ENCODE peak calls at places on chromosomes 4 and X, in nine cellular contexts. One of them, this sample, is unnamed. For H3K4me1, the result is how much of the 10 kb centered on the place peaks cover.

GRCh38 chrX:141903400-141904155 is at the start of gene MAGEC1:
- DNase-seq in left ventricle myocardium inferior: no peak
- DNase-seq in HCT116: no peak
- DNase-seq in GM23248: no peak
- DNase-seq in Karpas-422: no peak
- DNase-seq in IMR-90: no peak
- DNase-seq in breast epithelium: no peak
- DNase-seq in Peyer's patch: no peak
- DNase-seq in cardiac muscle cell: no peak
- DNase-seq in this sample: no peak

GRCh38 chr4:123832173-123833026 is 435.8 kb downstream of the SPRY1 start:
- DNase-seq in breast epithelium: no peak
- DNase-seq in cardiac muscle cell: peak
- DNase-seq in HCT116: no peak
- DNase-seq in IMR-90: peak
- DNase-seq in Karpas-422: no peak
- DNase-seq in GM23248: peak
- DNase-seq in left ventricle myocardium inferior: peak
- DNase-seq in Peyer's patch: no peak
- DNase-seq in this sample: peak

GRCh38 chr4:120990246-120990645 is 67.7 kb upstream of the PRDM5 start:
- DNase-seq in breast epithelium: no peak
- DNase-seq in Karpas-422: no peak
- DNase-seq in left ventricle myocardium inferior: no peak
- DNase-seq in IMR-90: no peak
- DNase-seq in cardiac muscle cell: no peak
- DNase-seq in GM23248: no peak
- DNase-seq in Peyer's patch: no peak
- DNase-seq in HCT116: no peak
- DNase-seq in this sample: no peak

GRCh38 chr4:121307441-121308327 is 73.1 kb downstream of the QRFPR start:
- DNase-seq in cardiac muscle cell: peak
- DNase-seq in Karpas-422: peak
- DNase-seq in left ventricle myocardium inferior: no peak
- DNase-seq in IMR-90: peak
- DNase-seq in GM23248: peak
- DNase-seq in breast epithelium: no peak
- DNase-seq in Peyer's patch: no peak
- DNase-seq in HCT116: peak
- DNase-seq in this sample: peak

GRCh38 chr4:102546635-102547034 is 45.5 kb downstream of the NFKB1 start:
- DNase-seq in Karpas-422: no peak
- DNase-seq in HCT116: no peak
- DNase-seq in GM23248: no peak
- DNase-seq in IMR-90: no peak
- DNase-seq in breast epithelium: no peak
- DNase-seq in cardiac muscle cell: no peak
- DNase-seq in Peyer's patch: no peak
- DNase-seq in left ventricle myocardium inferior: no peak
- DNase-seq in this sample: no peak

GRCh38 chr4:25076625-25077413 is 46.1 kb upstream of the LGI2 start:
- DNase-seq in IMR-90: no peak
- DNase-seq in HCT116: no peak
- DNase-seq in Peyer's patch: no peak
- DNase-seq in cardiac muscle cell: peak
- DNase-seq in left ventricle myocardium inferior: no peak
- DNase-seq in GM23248: no peak
- DNase-seq in Karpas-422: no peak
- DNase-seq in breast epithelium: no peak
- DNase-seq in this sample: no peak

GRCh38 chr4:121107507-121107906 is 35.2 kb upstream of the NDNF start:
- DNase-seq in left ventricle myocardium inferior: no peak
- DNase-seq in Peyer's patch: no peak
- DNase-seq in IMR-90: no peak
- DNase-seq in HCT116: no peak
- DNase-seq in cardiac muscle cell: no peak
- DNase-seq in GM23248: no peak
- DNase-seq in Karpas-422: no peak
- DNase-seq in breast epithelium: no peak
- DNase-seq in this sample: no peak

GRCh38 chr4:23967281-23967680 is 77.4 kb upstream of the PPARGC1A start:
- DNase-seq in Peyer's patch: no peak
- DNase-seq in HCT116: no peak
- DNase-seq in Karpas-422: no peak
- DNase-seq in breast epithelium: no peak
- DNase-seq in left ventricle myocardium inferior: no peak
- DNase-seq in cardiac muscle cell: no peak
- DNase-seq in IMR-90: no peak
- DNase-seq in GM23248: no peak
- DNase-seq in this sample: no peak

GRCh38 chr4:44257461-44257860 is 191.1 kb downstream of the KCTD8 start:
- DNase-seq in cardiac muscle cell: no peak
- DNase-seq in IMR-90: no peak
- DNase-seq in Peyer's patch: no peak
- DNase-seq in HCT116: no peak
- DNase-seq in GM23248: no peak
- DNase-seq in left ventricle myocardium inferior: no peak
- DNase-seq in breast epithelium: no peak
- DNase-seq in Karpas-422: no peak
- DNase-seq in this sample: no peak

GRCh38 chr4:63553123-63553522 is 856.1 kb downstream of the TECRL start:
- DNase-seq in left ventricle myocardium inferior: no peak
- DNase-seq in breast epithelium: no peak
- DNase-seq in Peyer's patch: no peak
- DNase-seq in GM23248: no peak
- DNase-seq in IMR-90: no peak
- DNase-seq in HCT116: no peak
- DNase-seq in cardiac muscle cell: no peak
- DNase-seq in Karpas-422: no peak
- DNase-seq in this sample: no peak

GRCh38 chr4:75908555-75908954 is 6.3 kb upstream of the PPEF2 start:
- DNase-seq in cardiac muscle cell: peak
- DNase-seq in Peyer's patch: no peak
- DNase-seq in IMR-90: no peak
- DNase-seq in breast epithelium: no peak
- DNase-seq in left ventricle myocardium inferior: no peak
- DNase-seq in HCT116: no peak
- DNase-seq in Karpas-422: no peak
- DNase-seq in GM23248: peak
- DNase-seq in this sample: no peak
- H3K4me3 ChIP-seq in cardiac muscle cell: no peak
- H3K4me3 ChIP-seq in Peyer's patch: no peak
- H3K4me3 ChIP-seq in IMR-90: no peak
- H3K4me3 ChIP-seq in breast epithelium: no peak
- H3K4me3 ChIP-seq in left ventricle myocardium inferior: no peak
- H3K4me3 ChIP-seq in HCT116: no peak
- H3K4me3 ChIP-seq in Karpas-422: no peak
- H3K4me3 ChIP-seq in GM23248: no peak
- H3K4me3 ChIP-seq in this sample: no peak

GRCh38 chr4:145179201-145179860 is 1.1 kb downstream of the OTUD4 start:
- DNase-seq in IMR-90: peak
- DNase-seq in Peyer's patch: peak
- DNase-seq in cardiac muscle cell: peak
- DNase-seq in GM23248: peak
- DNase-seq in HCT116: peak
- DNase-seq in left ventricle myocardium inferior: peak
- DNase-seq in Karpas-422: peak
- DNase-seq in breast epithelium: peak
- DNase-seq in this sample: peak
- H3K4me1 ChIP-seq in IMR-90: under half
- H3K4me1 ChIP-seq in Peyer's patch: under half
- H3K4me1 ChIP-seq in cardiac muscle cell: under half
- H3K4me1 ChIP-seq in GM23248: under half
- H3K4me1 ChIP-seq in HCT116: under half
- H3K4me1 ChIP-seq in left ventricle myocardium inferior: half or more
- H3K4me1 ChIP-seq in Karpas-422: under half
- H3K4me1 ChIP-seq in breast epithelium: under half
- H3K4me1 ChIP-seq in this sample: under half

GRCh38 chr4:153169811-153170210 is 34.4 kb upstream of the TRIM2 start:
- DNase-seq in Peyer's patch: no peak
- DNase-seq in cardiac muscle cell: no peak
- DNase-seq in breast epithelium: no peak
- DNase-seq in IMR-90: no peak
- DNase-seq in HCT116: no peak
- DNase-seq in GM23248: no peak
- DNase-seq in left ventricle myocardium inferior: no peak
- DNase-seq in Karpas-422: no peak
- DNase-seq in this sample: no peak
- H3K27ac ChIP-seq in Peyer's patch: no peak
- H3K27ac ChIP-seq in cardiac muscle cell: no peak
- H3K27ac ChIP-seq in breast epithelium: no peak
- H3K27ac ChIP-seq in IMR-90: no peak
- H3K27ac ChIP-seq in HCT116: no peak
- H3K27ac ChIP-seq in GM23248: no peak
- H3K27ac ChIP-seq in left ventricle myocardium inferior: no peak
- H3K27ac ChIP-seq in Karpas-422: no peak
- H3K27ac ChIP-seq in this sample: no peak

DNA sequence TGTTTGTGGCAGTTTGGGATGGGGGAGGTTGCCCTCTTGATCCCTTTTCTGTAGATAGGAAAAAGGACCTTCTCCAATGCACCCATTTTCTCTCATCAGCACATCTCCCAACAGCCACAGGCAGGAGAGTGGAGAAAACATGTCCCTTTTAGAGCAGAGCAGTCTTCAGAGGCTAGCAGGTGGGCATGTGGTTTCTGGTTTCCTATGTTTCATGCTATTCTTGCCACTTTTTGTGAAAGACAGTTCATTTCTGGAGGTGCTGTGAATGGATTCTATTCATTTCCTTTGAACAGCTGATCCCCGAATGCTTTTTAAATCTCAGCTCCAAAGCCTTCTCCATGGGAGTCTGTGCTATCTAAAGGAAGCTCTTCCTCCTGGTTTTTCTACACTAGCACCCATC is 18.9 kb downstream of the RASL11B start:
- DNase-seq in IMR-90: no peak
- DNase-seq in GM23248: no peak
- DNase-seq in left ventricle myocardium inferior: no peak
- DNase-seq in breast epithelium: no peak
- DNase-seq in Karpas-422: no peak
- DNase-seq in Peyer's patch: no peak
- DNase-seq in cardiac muscle cell: no peak
- DNase-seq in HCT116: no peak
- DNase-seq in this sample: no peak
- H3K4me3 ChIP-seq in IMR-90: no peak
- H3K4me3 ChIP-seq in GM23248: no peak
- H3K4me3 ChIP-seq in left ventricle myocardium inferior: no peak
- H3K4me3 ChIP-seq in breast epithelium: no peak
- H3K4me3 ChIP-seq in Karpas-422: no peak
- H3K4me3 ChIP-seq in Peyer's patch: no peak
- H3K4me3 ChIP-seq in cardiac muscle cell: no peak
- H3K4me3 ChIP-seq in HCT116: no peak
- H3K4me3 ChIP-seq in this sample: no peak

DNA sequence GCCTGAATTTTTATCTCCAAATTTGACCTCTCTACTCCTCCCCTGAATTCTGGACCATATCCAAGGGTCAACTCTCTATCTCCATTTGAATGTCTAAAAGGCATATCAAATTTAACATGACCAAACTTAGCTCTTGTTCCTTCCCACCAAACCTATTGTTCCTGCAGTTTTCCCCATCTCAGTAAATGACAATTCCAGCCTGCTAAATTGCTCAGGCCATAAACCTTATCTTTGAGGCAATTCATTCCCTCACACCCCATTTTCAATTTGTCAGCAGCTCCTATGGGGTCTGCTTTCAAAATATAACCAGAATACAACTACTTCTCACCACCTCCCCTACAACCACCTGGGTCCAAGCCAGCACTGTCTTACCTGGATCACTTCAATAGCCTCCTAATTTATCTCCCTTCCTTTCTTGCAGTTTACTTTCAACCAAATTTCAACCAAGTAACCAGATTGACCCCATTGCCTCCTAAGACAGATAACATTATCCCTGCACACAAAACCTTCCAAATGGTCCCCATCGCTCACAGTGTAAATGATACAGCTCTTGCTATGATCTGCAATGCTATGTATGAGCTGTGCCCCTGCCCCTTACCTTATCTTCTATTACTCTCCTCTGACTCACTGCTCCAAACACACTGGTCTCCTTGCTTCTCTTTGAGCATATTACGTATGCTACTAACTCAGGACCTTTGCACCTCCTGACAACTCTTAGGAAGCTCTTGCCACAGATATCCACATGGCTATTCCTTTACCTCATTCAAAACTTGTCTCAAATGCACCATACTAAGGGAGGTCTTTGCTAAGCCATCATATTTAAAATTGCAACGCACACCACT is 66.0 kb downstream of the CAMK2D start:
- DNase-seq in Karpas-422: no peak
- DNase-seq in IMR-90: peak
- DNase-seq in left ventricle myocardium inferior: no peak
- DNase-seq in cardiac muscle cell: peak
- DNase-seq in breast epithelium: no peak
- DNase-seq in Peyer's patch: no peak
- DNase-seq in GM23248: no peak
- DNase-seq in HCT116: no peak
- DNase-seq in this sample: peak
- H3K4me1 ChIP-seq in Karpas-422: under half
- H3K4me1 ChIP-seq in IMR-90: under half
- H3K4me1 ChIP-seq in left ventricle myocardium inferior: half or more
- H3K4me1 ChIP-seq in cardiac muscle cell: under half
- H3K4me1 ChIP-seq in breast epithelium: under half
- H3K4me1 ChIP-seq in Peyer's patch: under half
- H3K4me1 ChIP-seq in GM23248: under half
- H3K4me1 ChIP-seq in HCT116: under half
- H3K4me1 ChIP-seq in this sample: under half

GRCh38 chr4:59249110-59249509 is 1951.0 kb upstream of the ADGRL3 start:
- DNase-seq in IMR-90: no peak
- DNase-seq in cardiac muscle cell: no peak
- DNase-seq in GM23248: no peak
- DNase-seq in breast epithelium: no peak
- DNase-seq in left ventricle myocardium inferior: no peak
- DNase-seq in Peyer's patch: no peak
- DNase-seq in HCT116: no peak
- DNase-seq in Karpas-422: no peak
- DNase-seq in this sample: no peak
- H3K27ac ChIP-seq in IMR-90: no peak
- H3K27ac ChIP-seq in cardiac muscle cell: no peak
- H3K27ac ChIP-seq in GM23248: no peak
- H3K27ac ChIP-seq in breast epithelium: no peak
- H3K27ac ChIP-seq in left ventricle myocardium inferior: no peak
- H3K27ac ChIP-seq in Peyer's patch: no peak
- H3K27ac ChIP-seq in HCT116: no peak
- H3K27ac ChIP-seq in Karpas-422: no peak
- H3K27ac ChIP-seq in this sample: no peak

DNA sequence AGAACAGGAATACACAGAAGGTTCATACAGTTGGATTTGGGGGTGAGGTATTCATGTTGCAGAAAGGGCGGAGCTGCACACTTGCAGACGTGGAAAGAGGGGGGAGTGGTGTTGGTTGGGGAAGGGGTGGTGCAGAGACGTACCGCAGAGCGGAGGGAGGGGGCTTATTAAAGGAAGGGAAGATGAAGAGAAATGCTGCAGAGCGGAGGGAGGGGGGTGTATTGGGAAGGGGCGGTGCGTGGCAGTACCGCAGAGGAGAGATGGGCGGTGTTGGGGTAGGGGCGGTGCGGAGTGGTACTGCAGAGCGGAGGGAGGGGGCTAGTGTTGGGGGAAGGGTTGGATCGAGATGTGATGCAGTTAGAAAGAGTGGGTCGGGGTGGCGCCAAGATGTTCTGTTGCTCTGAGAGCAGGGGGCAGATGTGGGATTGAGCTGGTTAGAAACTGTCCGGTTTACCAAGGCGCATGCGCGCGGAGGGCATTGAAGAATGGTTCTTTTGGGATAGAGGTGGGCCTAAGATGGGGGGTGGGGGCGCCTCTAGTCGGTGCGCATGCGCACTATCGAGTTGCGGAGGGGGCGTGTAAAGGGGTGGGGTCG is 900 bp downstream of the TRO start:
- DNase-seq in Peyer's patch: peak
- DNase-seq in cardiac muscle cell: peak
- DNase-seq in IMR-90: peak
- DNase-seq in HCT116: no peak
- DNase-seq in Karpas-422: no peak
- DNase-seq in GM23248: peak
- DNase-seq in left ventricle myocardium inferior: peak
- DNase-seq in breast epithelium: no peak
- DNase-seq in this sample: peak
- H3K4me3 ChIP-seq in Peyer's patch: peak
- H3K4me3 ChIP-seq in cardiac muscle cell: peak
- H3K4me3 ChIP-seq in IMR-90: peak
- H3K4me3 ChIP-seq in HCT116: no peak
- H3K4me3 ChIP-seq in Karpas-422: no peak
- H3K4me3 ChIP-seq in GM23248: peak
- H3K4me3 ChIP-seq in left ventricle myocardium inferior: peak
- H3K4me3 ChIP-seq in breast epithelium: peak
- H3K4me3 ChIP-seq in this sample: no peak